ENCODE peak calls at places on chromosomes 11 and 22, in five cellular contexts. H, E, R, K and I are unnamed samples.

GRCh38 chr22:39431821-39432251 is 25.0 kb upstream of the MGAT3 start:
- DNase-seq in E (no peak), R (peak), H (no peak), K (peak), I (no peak)

GRCh38 chr11:66815646-66816045 is 27.6 kb upstream of the RCE1 start:
- DNase-seq in H (no peak), E (no peak), R (no peak), K (no peak), I (no peak)

GRCh38 chr22:44164031-44164430 is 16.7 kb upstream of the PARVG start:
- DNase-seq in K (no peak), R (no peak), H (no peak), E (no peak), I (no peak)

GRCh38 chr22:22431271-22432220 is 77.0 kb downstream of the ZNF280B start:
- DNase-seq in R (no peak), H (peak), E (peak), K (peak), I (peak)

GRCh38 chr11:17351510-17352176 is at the start of gene NCR3LG1:
- DNase-seq in K (peak), R (peak), H (peak), E (peak), I (no peak)

GRCh38 chr11:62472063-62472884 is 53.4 kb downstream of the SCGB1A1 start:
- DNase-seq in R (no peak), K (no peak), E (no peak), H (no peak), I (peak)

GRCh38 chr22:30204742-30205111 is 41.8 kb downstream of the LIF start:
- DNase-seq in K (peak), R (no peak), H (no peak), E (no peak), I (no peak)

GRCh38 chr11:44983786-44984185 is 33.1 kb upstream of the TP53I11 start:
- DNase-seq in E (peak), H (no peak), K (no peak), R (no peak), I (no peak)

GRCh38 chr22:50266994-50267393 is 3.2 kb downstream of the MAPK11 start:
- DNase-seq in K (no peak), R (no peak), E (no peak), H (no peak), I (no peak)

GRCh38 chr11:101620026-101620425 is 36.2 kb upstream of the TRPC6 start:
- DNase-seq in K (no peak), H (no peak), R (no peak), E (no peak), I (no peak)

GRCh38 chr11:112881461-112881860 is 79.8 kb upstream of the NCAM1 start:
- DNase-seq in H (no peak), R (peak), K (peak), E (peak), I (peak)

GRCh38 chr11:6520265-6520664 is 23.2 kb downstream of the DNHD1 start:
- DNase-seq in K (no peak), R (no peak), E (no peak), H (no peak), I (no peak)

GRCh38 chr11:103546236-103546635 is 437.0 kb downstream of the DYNC2H1 start:
- DNase-seq in E (no peak), R (no peak), H (no peak), K (no peak), I (no peak)

GRCh38 chr22:23781533-23781932 is 5.2 kb upstream of the SMARCB1 start:
- DNase-seq in H (no peak), R (no peak), K (no peak), E (no peak), I (peak)

GRCh38 chr11:111796696-111797095 is 30.5 kb upstream of the PPP2R1B start:
- DNase-seq in H (no peak), R (no peak), E (no peak), K (no peak), I (no peak)

GRCh38 chr11:77455740-77456139 is 18.2 kb downstream of the PAK1 start:
- DNase-seq in K (no peak), H (no peak), E (no peak), R (no peak), I (no peak)

GRCh38 chr11:76745059-76745376 is 38.1 kb upstream of the TSKU start:
- DNase-seq in E (no peak), R (no peak), K (no peak), H (no peak), I (no peak)

GRCh38 chr11:2072551-2073261 is 66.5 kb downstream of the IGF2 start:
- DNase-seq in H (no peak), R (no peak), E (no peak), K (no peak), I (no peak)

GRCh38 chr11:2303627-2304155 is 1.9 kb downstream of the TSPAN32 start:
- DNase-seq in K (peak), E (no peak), H (no peak), R (no peak), I (no peak)

GRCh38 chr11:32947985-32948384 is 55.4 kb downstream of the QSER1 start:
- DNase-seq in H (no peak), K (no peak), R (no peak), E (no peak), I (no peak)

GRCh38 chr11:124868322-124869274 is 3.4 kb downstream of the ROBO3 start:
- DNase-seq in E (no peak), H (no peak), K (no peak), R (no peak), I (no peak)

GRCh38 chr11:67268036-67268683 is 1.9 kb downstream of the GRK2 start:
- DNase-seq in R (no peak), H (peak), K (peak), E (no peak), I (no peak)

GRCh38 chr11:77559686-77560425 is 29.9 kb upstream of the AQP11 start:
- DNase-seq in E (no peak), H (no peak), K (no peak), R (no peak), I (peak)

GRCh38 chr11:117829369-117829725 is 4.8 kb upstream of the FXYD2 start:
- DNase-seq in H (no peak), E (peak), K (peak), R (no peak), I (no peak)

GRCh38 chr11:117826832-117827231 is 2.3 kb upstream of the FXYD2 start:
- DNase-seq in H (no peak), R (peak), E (peak), K (no peak), I (no peak)

GRCh38 chr11:117827521-117828511 is 3.3 kb upstream of the FXYD2 start:
- DNase-seq in R (no peak), H (no peak), E (peak), K (peak), I (no peak)

GRCh38 chr11:117830072-117830471 is 5.5 kb upstream of the FXYD2 start:
- DNase-seq in R (no peak), K (no peak), E (peak), H (no peak), I (no peak)

DNA sequence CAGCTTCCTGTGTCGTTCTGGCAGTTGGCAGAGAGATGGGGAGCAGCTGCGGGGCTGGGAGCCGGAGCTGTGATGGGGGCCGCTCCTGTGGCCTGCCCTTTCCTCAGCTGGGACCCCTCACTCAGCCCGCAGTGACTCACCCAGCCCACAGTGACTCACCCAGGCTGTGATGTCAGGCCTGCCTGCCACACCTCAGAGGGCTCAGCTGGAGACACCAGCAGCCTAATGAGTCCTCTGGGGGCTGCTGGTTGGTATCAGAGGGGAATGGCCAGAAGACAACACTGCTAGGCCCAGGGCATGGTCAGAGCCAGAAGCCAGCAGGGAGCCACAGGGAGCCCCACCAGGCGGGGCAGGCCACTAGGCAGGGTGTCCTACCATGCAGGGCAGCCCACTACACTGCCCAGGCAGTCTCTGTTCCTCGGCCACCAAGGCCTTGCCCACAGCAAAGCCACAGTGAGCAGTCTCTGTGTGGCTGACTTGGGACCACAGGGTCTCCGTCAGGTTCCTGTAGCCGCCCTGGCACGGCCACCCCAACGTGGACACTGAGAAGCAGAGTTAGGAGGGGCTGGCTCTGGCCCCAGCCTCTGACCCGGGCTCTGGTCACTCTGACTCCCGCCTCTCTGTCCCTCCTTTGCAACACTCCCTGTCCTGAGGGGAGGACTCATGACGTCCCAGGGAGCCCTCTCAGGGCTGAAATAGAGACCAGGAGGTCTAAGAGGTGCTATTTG is 4.3 kb upstream of the FXYD2 start:
- DNase-seq in H (no peak), E (peak), K (peak), R (no peak), I (no peak)
- TF ChIP-seq POLR2A in H (no peak), E (no peak), K (no peak), R (no peak), I (no peak)

GRCh38 chr11:118883368-118884071 is at the start of gene CXCR5:
- DNase-seq in K (no peak), H (no peak), E (no peak), R (no peak), I (no peak)
- TF ChIP-seq POLR2A in K (no peak), H (no peak), E (no peak), R (no peak), I (no peak)

GRCh38 chr11:61129608-61130523 is 27.6 kb downstream of the CD5 start:
- DNase-seq in K (peak), R (peak), E (peak), H (peak), I (peak)
- TF ChIP-seq POLR2A in K (no peak), R (no peak), E (no peak), H (no peak), I (no peak)

GRCh38 chr11:86068951-86069407 is at the start of gene PICALM:
- DNase-seq in K (peak), R (peak), E (peak), H (peak), I (peak)
- TF ChIP-seq POLR2A in K (no peak), R (peak), E (peak), H (peak), I (peak)

GRCh38 chr11:34626393-34626792 is 5.5 kb downstream of the EHF start:
- DNase-seq in K (no peak), R (no peak), H (no peak), E (no peak), I (no peak)

GRCh38 chr11:34625576-34625975 is 4.7 kb downstream of the EHF start:
- DNase-seq in E (no peak), H (no peak), K (no peak), R (no peak), I (no peak)

GRCh38 chr11:34621876-34622275 is 983 bp downstream of the EHF start:
- DNase-seq in H (no peak), E (no peak), R (no peak), K (no peak), I (no peak)

GRCh38 chr11:34623463-34623862 is 2.6 kb downstream of the EHF start:
- DNase-seq in H (no peak), K (no peak), E (no peak), R (no peak), I (no peak)

GRCh38 chr11:34624069-34624468 is 3.2 kb downstream of the EHF start:
- DNase-seq in H (no peak), E (peak), R (no peak), K (no peak), I (no peak)
- TF ChIP-seq POLR2A in H (no peak), E (peak), R (no peak), K (no peak), I (no peak)

GRCh38 chr11:10539339-10539738 is 1.6 kb downstream of the RNF141 start:
- DNase-seq in K (no peak), E (no peak), R (no peak), H (no peak), I (no peak)

GRCh38 chr11:10542776-10543175 is 1.8 kb upstream of the RNF141 start:
- DNase-seq in R (no peak), K (no peak), E (no peak), H (no peak), I (no peak)

GRCh38 chr11:10540546-10540914 is 457 bp downstream of the RNF141 start:
- DNase-seq in R (peak), E (peak), H (no peak), K (peak), I (no peak)

GRCh38 chr11:10538924-10539323 is 2.1 kb downstream of the RNF141 start:
- DNase-seq in H (no peak), E (no peak), R (no peak), K (no peak), I (no peak)

DNA sequence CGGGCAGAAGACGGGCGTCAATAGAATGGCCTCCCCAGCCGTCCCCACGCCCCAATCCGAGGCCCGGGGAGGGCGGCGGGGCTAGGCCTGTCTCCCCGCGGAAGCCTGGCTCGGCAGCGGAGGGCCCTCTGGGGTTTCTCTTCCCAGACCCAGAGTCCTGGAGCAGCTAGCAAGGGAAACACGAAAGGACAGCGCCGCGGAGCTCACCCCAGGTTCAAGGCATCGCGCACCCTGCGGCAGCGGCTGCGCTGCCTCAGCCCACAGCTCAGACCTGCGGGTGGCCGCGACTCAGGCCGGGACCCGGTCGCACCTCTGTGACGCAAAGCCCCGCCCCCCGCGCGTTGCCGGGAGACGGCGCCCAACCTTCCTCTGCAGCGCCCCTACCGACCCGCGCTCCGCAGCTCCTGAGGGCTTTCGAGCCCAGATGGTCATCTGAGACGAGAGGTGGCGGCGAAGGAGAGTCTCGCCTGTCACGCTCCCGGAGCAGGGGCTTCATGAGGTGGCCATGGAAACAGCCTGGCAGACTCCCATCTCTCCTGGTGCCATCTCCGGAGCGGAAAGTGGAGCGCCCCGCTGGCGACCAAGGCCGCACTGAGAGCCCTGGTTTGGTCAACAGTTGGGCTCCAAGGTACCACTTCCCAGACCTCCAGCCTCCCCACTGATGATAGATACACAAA is at the start of gene RNF141:
- DNase-seq in K (peak), R (peak), H (peak), E (peak), I (peak)
- TF ChIP-seq POLR2A in K (no peak), R (peak), H (peak), E (peak), I (peak)

DNA sequence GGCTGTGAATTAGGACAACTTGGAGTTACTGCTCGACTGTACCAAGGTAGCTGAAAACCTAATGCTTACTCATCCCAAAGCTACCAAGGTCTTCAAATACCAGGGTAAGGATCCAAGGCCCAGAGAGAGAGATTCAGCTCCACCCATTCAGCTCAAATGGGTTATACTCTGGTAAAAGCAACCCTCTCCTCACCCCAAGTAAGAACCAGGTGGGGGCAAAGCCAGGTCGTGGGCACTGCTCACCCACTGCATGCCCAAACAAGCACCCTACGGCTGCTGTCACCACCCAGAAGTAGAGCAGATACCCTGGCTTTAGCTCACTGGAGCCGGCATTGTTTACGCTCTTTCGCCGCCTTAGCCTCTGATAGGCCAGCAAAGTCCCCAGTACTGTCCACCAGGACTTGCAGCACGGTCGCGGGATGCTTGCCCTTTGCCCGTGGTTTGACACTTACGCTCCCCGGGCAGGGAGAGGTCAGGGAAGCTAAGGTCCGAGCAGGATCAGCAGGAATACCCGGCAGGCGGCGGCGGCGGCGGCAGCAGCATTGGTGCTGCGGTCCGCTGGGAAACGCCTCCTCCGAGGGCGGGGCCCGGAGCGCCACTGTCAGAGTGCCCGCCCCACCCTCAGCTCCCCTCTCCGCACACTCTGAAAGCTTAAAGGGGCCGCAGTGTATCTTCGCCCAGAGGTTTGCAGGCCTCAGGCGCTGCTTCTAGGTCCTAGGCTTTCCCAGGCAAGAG is 19.6 kb downstream of the CKAP5 start:
- DNase-seq in R (peak), K (peak), E (peak), H (peak), I (peak)
- TF ChIP-seq POLR2A in R (peak), K (no peak), E (no peak), H (no peak), I (peak)

GRCh38 chr11:70713436-70713835 is 315.1 kb downstream of the CTTN start:
- DNase-seq in E (no peak), R (no peak), H (no peak), K (no peak), I (no peak)
- TF ChIP-seq POLR2A in E (no peak), R (no peak), H (no peak), K (no peak), I (no peak)

GRCh38 chr11:121553367-121553766 is 100.6 kb upstream of the SORL1-AS1 start:
- DNase-seq in R (no peak), K (no peak), E (no peak), H (no peak), I (no peak)

GRCh38 chr11:121554552-121554951 is 101.8 kb upstream of the SORL1-AS1 start:
- DNase-seq in H (no peak), R (no peak), K (no peak), E (no peak), I (no peak)

GRCh38 chr11:121552160-121552559 is 99.4 kb upstream of the SORL1-AS1 start:
- DNase-seq in E (no peak), K (no peak), H (no peak), R (no peak), I (no peak)

GRCh38 chr11:121555172-121555571 is 102.4 kb upstream of the SORL1-AS1 start:
- DNase-seq in R (no peak), H (no peak), K (no peak), E (no peak), I (no peak)

GRCh38 chr11:121553806-121554205 is 101.0 kb upstream of the SORL1-AS1 start:
- DNase-seq in E (peak), R (no peak), K (no peak), H (no peak), I (no peak)
- TF ChIP-seq POLR2A in E (no peak), R (no peak), K (no peak), H (no peak), I (no peak)